ENCODE peak calls at places on chromosome 1, in seven cellular contexts. One of them, this sample, is unnamed.

GRCh38 chr1:184276416-184276815 is 110.4 kb upstream of the C1orf21 start:
- DNase-seq in H9: no peak
- DNase-seq in GM12865: no peak
- DNase-seq in GM04503: no peak
- DNase-seq in NK-92 treated with Interleukin-12 subunit alpha and Interleukin-12 subunit beta, amount 100 ng/mL, for 24 hours: no peak
- DNase-seq in stimulated activated CD4-positive, alpha-beta T cell treated with anti-CD3 and anti-CD28 coated beads, Interleukin-12 subunit alpha, Interleukin-12 subunit beta, amount 100 ng/mL, for 4 hours: no peak
- DNase-seq in NCI-H1048: no peak
- DNase-seq in this sample: no peak

GRCh38 chr1:234062166-234062565 is 157.7 kb downstream of the SLC35F3 start:
- DNase-seq in NK-92 treated with Interleukin-12 subunit alpha and Interleukin-12 subunit beta, amount 100 ng/mL, for 24 hours: no peak
- DNase-seq in NCI-H1048: no peak
- DNase-seq in GM12865: no peak
- DNase-seq in H9: no peak
- DNase-seq in GM04503: no peak
- DNase-seq in stimulated activated CD4-positive, alpha-beta T cell treated with anti-CD3 and anti-CD28 coated beads, Interleukin-12 subunit alpha, Interleukin-12 subunit beta, amount 100 ng/mL, for 4 hours: no peak
- DNase-seq in this sample: no peak

GRCh38 chr1:3717715-3718601 is 34.3 kb upstream of the CCDC27 start:
- DNase-seq in GM12865: peak
- DNase-seq in stimulated activated CD4-positive, alpha-beta T cell treated with anti-CD3 and anti-CD28 coated beads, Interleukin-12 subunit alpha, Interleukin-12 subunit beta, amount 100 ng/mL, for 4 hours: peak
- DNase-seq in GM04503: no peak
- DNase-seq in NCI-H1048: no peak
- DNase-seq in NK-92 treated with Interleukin-12 subunit alpha and Interleukin-12 subunit beta, amount 100 ng/mL, for 24 hours: no peak
- DNase-seq in H9: peak
- DNase-seq in this sample: peak

GRCh38 chr1:119516680-119517079 is 9.7 kb downstream of the HSD3B1 start:
- DNase-seq in NK-92 treated with Interleukin-12 subunit alpha and Interleukin-12 subunit beta, amount 100 ng/mL, for 24 hours: no peak
- DNase-seq in GM04503: no peak
- DNase-seq in H9: peak
- DNase-seq in stimulated activated CD4-positive, alpha-beta T cell treated with anti-CD3 and anti-CD28 coated beads, Interleukin-12 subunit alpha, Interleukin-12 subunit beta, amount 100 ng/mL, for 4 hours: no peak
- DNase-seq in NCI-H1048: no peak
- DNase-seq in GM12865: peak
- DNase-seq in this sample: peak

GRCh38 chr1:243213045-243213787 is 41.9 kb downstream of the CEP170 start:
- DNase-seq in stimulated activated CD4-positive, alpha-beta T cell treated with anti-CD3 and anti-CD28 coated beads, Interleukin-12 subunit alpha, Interleukin-12 subunit beta, amount 100 ng/mL, for 4 hours: no peak
- DNase-seq in NCI-H1048: no peak
- DNase-seq in NK-92 treated with Interleukin-12 subunit alpha and Interleukin-12 subunit beta, amount 100 ng/mL, for 24 hours: no peak
- DNase-seq in H9: no peak
- DNase-seq in GM04503: no peak
- DNase-seq in GM12865: no peak
- DNase-seq in this sample: no peak

GRCh38 chr1:65066379-65066765 is 81.6 kb upstream of the AK4 start:
- DNase-seq in H9: no peak
- DNase-seq in NK-92 treated with Interleukin-12 subunit alpha and Interleukin-12 subunit beta, amount 100 ng/mL, for 24 hours: no peak
- DNase-seq in NCI-H1048: no peak
- DNase-seq in stimulated activated CD4-positive, alpha-beta T cell treated with anti-CD3 and anti-CD28 coated beads, Interleukin-12 subunit alpha, Interleukin-12 subunit beta, amount 100 ng/mL, for 4 hours: no peak
- DNase-seq in GM12865: no peak
- DNase-seq in GM04503: no peak
- DNase-seq in this sample: peak

GRCh38 chr1:178192686-178193085 is 98.8 kb downstream of the RASAL2 start:
- DNase-seq in NK-92 treated with Interleukin-12 subunit alpha and Interleukin-12 subunit beta, amount 100 ng/mL, for 24 hours: no peak
- DNase-seq in stimulated activated CD4-positive, alpha-beta T cell treated with anti-CD3 and anti-CD28 coated beads, Interleukin-12 subunit alpha, Interleukin-12 subunit beta, amount 100 ng/mL, for 4 hours: no peak
- DNase-seq in GM12865: no peak
- DNase-seq in GM04503: peak
- DNase-seq in NCI-H1048: no peak
- DNase-seq in H9: no peak
- DNase-seq in this sample: no peak

GRCh38 chr1:63969461-63969893 is 195.7 kb downstream of the ROR1 start:
- DNase-seq in stimulated activated CD4-positive, alpha-beta T cell treated with anti-CD3 and anti-CD28 coated beads, Interleukin-12 subunit alpha, Interleukin-12 subunit beta, amount 100 ng/mL, for 4 hours: no peak
- DNase-seq in GM12865: no peak
- DNase-seq in GM04503: no peak
- DNase-seq in NCI-H1048: no peak
- DNase-seq in NK-92 treated with Interleukin-12 subunit alpha and Interleukin-12 subunit beta, amount 100 ng/mL, for 24 hours: no peak
- DNase-seq in H9: no peak
- DNase-seq in this sample: no peak

GRCh38 chr1:91783423-91784162 is 102.4 kb downstream of the TGFBR3 start:
- DNase-seq in stimulated activated CD4-positive, alpha-beta T cell treated with anti-CD3 and anti-CD28 coated beads, Interleukin-12 subunit alpha, Interleukin-12 subunit beta, amount 100 ng/mL, for 4 hours: no peak
- DNase-seq in NK-92 treated with Interleukin-12 subunit alpha and Interleukin-12 subunit beta, amount 100 ng/mL, for 24 hours: no peak
- DNase-seq in GM04503: no peak
- DNase-seq in GM12865: no peak
- DNase-seq in H9: no peak
- DNase-seq in NCI-H1048: no peak
- DNase-seq in this sample: no peak

GRCh38 chr1:86382878-86383277 is 13.2 kb downstream of the ODF2L start:
- DNase-seq in GM12865: peak
- DNase-seq in GM04503: no peak
- DNase-seq in NCI-H1048: no peak
- DNase-seq in NK-92 treated with Interleukin-12 subunit alpha and Interleukin-12 subunit beta, amount 100 ng/mL, for 24 hours: no peak
- DNase-seq in stimulated activated CD4-positive, alpha-beta T cell treated with anti-CD3 and anti-CD28 coated beads, Interleukin-12 subunit alpha, Interleukin-12 subunit beta, amount 100 ng/mL, for 4 hours: no peak
- DNase-seq in H9: no peak
- DNase-seq in this sample: no peak

GRCh38 chr1:245160288-245160687 is 5.5 kb downstream of the KIF26B start:
- DNase-seq in NCI-H1048: no peak
- DNase-seq in H9: no peak
- DNase-seq in NK-92 treated with Interleukin-12 subunit alpha and Interleukin-12 subunit beta, amount 100 ng/mL, for 24 hours: no peak
- DNase-seq in GM12865: no peak
- DNase-seq in stimulated activated CD4-positive, alpha-beta T cell treated with anti-CD3 and anti-CD28 coated beads, Interleukin-12 subunit alpha, Interleukin-12 subunit beta, amount 100 ng/mL, for 4 hours: no peak
- DNase-seq in GM04503: no peak
- DNase-seq in this sample: no peak

GRCh38 chr1:12184008-12184681 is 17.4 kb downstream of the TNFRSF1B start:
- DNase-seq in stimulated activated CD4-positive, alpha-beta T cell treated with anti-CD3 and anti-CD28 coated beads, Interleukin-12 subunit alpha, Interleukin-12 subunit beta, amount 100 ng/mL, for 4 hours: no peak
- DNase-seq in GM04503: peak
- DNase-seq in NCI-H1048: no peak
- DNase-seq in GM12865: no peak
- DNase-seq in H9: no peak
- DNase-seq in NK-92 treated with Interleukin-12 subunit alpha and Interleukin-12 subunit beta, amount 100 ng/mL, for 24 hours: no peak
- DNase-seq in this sample: no peak

GRCh38 chr1:9996624-9997582 is at the start of gene RBP7:
- DNase-seq in H9: peak
- DNase-seq in NCI-H1048: no peak
- DNase-seq in GM12865: no peak
- DNase-seq in stimulated activated CD4-positive, alpha-beta T cell treated with anti-CD3 and anti-CD28 coated beads, Interleukin-12 subunit alpha, Interleukin-12 subunit beta, amount 100 ng/mL, for 4 hours: peak
- DNase-seq in GM04503: no peak
- DNase-seq in NK-92 treated with Interleukin-12 subunit alpha and Interleukin-12 subunit beta, amount 100 ng/mL, for 24 hours: no peak
- DNase-seq in this sample: peak

GRCh38 chr1:158329807-158330206 is 1.5 kb downstream of the CD1B start:
- DNase-seq in NK-92 treated with Interleukin-12 subunit alpha and Interleukin-12 subunit beta, amount 100 ng/mL, for 24 hours: no peak
- DNase-seq in GM04503: no peak
- DNase-seq in GM12865: peak
- DNase-seq in H9: no peak
- DNase-seq in stimulated activated CD4-positive, alpha-beta T cell treated with anti-CD3 and anti-CD28 coated beads, Interleukin-12 subunit alpha, Interleukin-12 subunit beta, amount 100 ng/mL, for 4 hours: no peak
- DNase-seq in NCI-H1048: no peak
- DNase-seq in this sample: peak

GRCh38 chr1:65360654-65361053 is 51.3 kb downstream of the DNAJC6 start:
- DNase-seq in H9: no peak
- DNase-seq in NCI-H1048: no peak
- DNase-seq in GM04503: no peak
- DNase-seq in stimulated activated CD4-positive, alpha-beta T cell treated with anti-CD3 and anti-CD28 coated beads, Interleukin-12 subunit alpha, Interleukin-12 subunit beta, amount 100 ng/mL, for 4 hours: no peak
- DNase-seq in NK-92 treated with Interleukin-12 subunit alpha and Interleukin-12 subunit beta, amount 100 ng/mL, for 24 hours: no peak
- DNase-seq in GM12865: no peak
- DNase-seq in this sample: no peak

GRCh38 chr1:197137322-197137721 is 9.1 kb downstream of the ASPM start:
- DNase-seq in NK-92 treated with Interleukin-12 subunit alpha and Interleukin-12 subunit beta, amount 100 ng/mL, for 24 hours: no peak
- DNase-seq in GM04503: no peak
- DNase-seq in stimulated activated CD4-positive, alpha-beta T cell treated with anti-CD3 and anti-CD28 coated beads, Interleukin-12 subunit alpha, Interleukin-12 subunit beta, amount 100 ng/mL, for 4 hours: no peak
- DNase-seq in GM12865: no peak
- DNase-seq in NCI-H1048: no peak
- DNase-seq in H9: no peak
- DNase-seq in this sample: no peak

GRCh38 chr1:224884428-224884827 is 45.0 kb upstream of the DNAH14 start:
- DNase-seq in GM12865: no peak
- DNase-seq in H9: no peak
- DNase-seq in NK-92 treated with Interleukin-12 subunit alpha and Interleukin-12 subunit beta, amount 100 ng/mL, for 24 hours: no peak
- DNase-seq in stimulated activated CD4-positive, alpha-beta T cell treated with anti-CD3 and anti-CD28 coated beads, Interleukin-12 subunit alpha, Interleukin-12 subunit beta, amount 100 ng/mL, for 4 hours: no peak
- DNase-seq in NCI-H1048: no peak
- DNase-seq in GM04503: peak
- DNase-seq in this sample: no peak

GRCh38 chr1:70509996-70510876 is 99.2 kb downstream of the CTH start:
- DNase-seq in H9: no peak
- DNase-seq in NCI-H1048: no peak
- DNase-seq in NK-92 treated with Interleukin-12 subunit alpha and Interleukin-12 subunit beta, amount 100 ng/mL, for 24 hours: no peak
- DNase-seq in GM12865: peak
- DNase-seq in stimulated activated CD4-positive, alpha-beta T cell treated with anti-CD3 and anti-CD28 coated beads, Interleukin-12 subunit alpha, Interleukin-12 subunit beta, amount 100 ng/mL, for 4 hours: no peak
- DNase-seq in GM04503: peak
- DNase-seq in this sample: no peak

GRCh38 chr1:28582248-28582615 is 9.8 kb upstream of the RAB42 start:
- DNase-seq in GM04503: no peak
- DNase-seq in NCI-H1048: no peak
- DNase-seq in NK-92 treated with Interleukin-12 subunit alpha and Interleukin-12 subunit beta, amount 100 ng/mL, for 24 hours: no peak
- DNase-seq in H9: no peak
- DNase-seq in GM12865: no peak
- DNase-seq in stimulated activated CD4-positive, alpha-beta T cell treated with anti-CD3 and anti-CD28 coated beads, Interleukin-12 subunit alpha, Interleukin-12 subunit beta, amount 100 ng/mL, for 4 hours: no peak
- DNase-seq in this sample: no peak

GRCh38 chr1:110425611-110426152 is 18.2 kb upstream of the LAMTOR5 start:
- DNase-seq in NK-92 treated with Interleukin-12 subunit alpha and Interleukin-12 subunit beta, amount 100 ng/mL, for 24 hours: no peak
- DNase-seq in H9: no peak
- DNase-seq in GM04503: no peak
- DNase-seq in stimulated activated CD4-positive, alpha-beta T cell treated with anti-CD3 and anti-CD28 coated beads, Interleukin-12 subunit alpha, Interleukin-12 subunit beta, amount 100 ng/mL, for 4 hours: no peak
- DNase-seq in GM12865: no peak
- DNase-seq in NCI-H1048: no peak
- DNase-seq in this sample: no peak

GRCh38 chr1:89635825-89636815 is 3.2 kb downstream of the LRRC8C start:
- DNase-seq in H9: no peak
- DNase-seq in NK-92 treated with Interleukin-12 subunit alpha and Interleukin-12 subunit beta, amount 100 ng/mL, for 24 hours: no peak
- DNase-seq in stimulated activated CD4-positive, alpha-beta T cell treated with anti-CD3 and anti-CD28 coated beads, Interleukin-12 subunit alpha, Interleukin-12 subunit beta, amount 100 ng/mL, for 4 hours: no peak
- DNase-seq in GM04503: no peak
- DNase-seq in NCI-H1048: no peak
- DNase-seq in GM12865: no peak
- DNase-seq in this sample: no peak

GRCh38 chr1:24450321-24450720 is 34.7 kb downstream of the NIPAL3 start:
- DNase-seq in NK-92 treated with Interleukin-12 subunit alpha and Interleukin-12 subunit beta, amount 100 ng/mL, for 24 hours: no peak
- DNase-seq in stimulated activated CD4-positive, alpha-beta T cell treated with anti-CD3 and anti-CD28 coated beads, Interleukin-12 subunit alpha, Interleukin-12 subunit beta, amount 100 ng/mL, for 4 hours: no peak
- DNase-seq in GM04503: no peak
- DNase-seq in H9: no peak
- DNase-seq in GM12865: no peak
- DNase-seq in NCI-H1048: no peak
- DNase-seq in this sample: no peak

GRCh38 chr1:63773815-63774616 is at the start of gene ROR1:
- DNase-seq in GM12865: peak
- DNase-seq in NK-92 treated with Interleukin-12 subunit alpha and Interleukin-12 subunit beta, amount 100 ng/mL, for 24 hours: no peak
- DNase-seq in GM04503: no peak
- DNase-seq in H9: peak
- DNase-seq in stimulated activated CD4-positive, alpha-beta T cell treated with anti-CD3 and anti-CD28 coated beads, Interleukin-12 subunit alpha, Interleukin-12 subunit beta, amount 100 ng/mL, for 4 hours: peak
- DNase-seq in NCI-H1048: peak
- DNase-seq in this sample: peak

GRCh38 chr1:226097866-226098625 is 35.5 kb downstream of the H3-3A start:
- DNase-seq in H9: no peak
- DNase-seq in NCI-H1048: no peak
- DNase-seq in stimulated activated CD4-positive, alpha-beta T cell treated with anti-CD3 and anti-CD28 coated beads, Interleukin-12 subunit alpha, Interleukin-12 subunit beta, amount 100 ng/mL, for 4 hours: no peak
- DNase-seq in GM12865: no peak
- DNase-seq in GM04503: peak
- DNase-seq in NK-92 treated with Interleukin-12 subunit alpha and Interleukin-12 subunit beta, amount 100 ng/mL, for 24 hours: no peak
- DNase-seq in this sample: no peak

GRCh38 chr1:223725578-223725977 is 13.2 kb downstream of the CAPN2 start:
- DNase-seq in H9: no peak
- DNase-seq in NK-92 treated with Interleukin-12 subunit alpha and Interleukin-12 subunit beta, amount 100 ng/mL, for 24 hours: no peak
- DNase-seq in GM12865: peak
- DNase-seq in stimulated activated CD4-positive, alpha-beta T cell treated with anti-CD3 and anti-CD28 coated beads, Interleukin-12 subunit alpha, Interleukin-12 subunit beta, amount 100 ng/mL, for 4 hours: no peak
- DNase-seq in GM04503: no peak
- DNase-seq in NCI-H1048: no peak
- DNase-seq in this sample: no peak

GRCh38 chr1:37602750-37603694 is 7.3 kb upstream of the GNL2 start:
- DNase-seq in H9: peak
- DNase-seq in NCI-H1048: no peak
- DNase-seq in NK-92 treated with Interleukin-12 subunit alpha and Interleukin-12 subunit beta, amount 100 ng/mL, for 24 hours: no peak
- DNase-seq in stimulated activated CD4-positive, alpha-beta T cell treated with anti-CD3 and anti-CD28 coated beads, Interleukin-12 subunit alpha, Interleukin-12 subunit beta, amount 100 ng/mL, for 4 hours: no peak
- DNase-seq in GM04503: no peak
- DNase-seq in GM12865: peak
- DNase-seq in this sample: peak

GRCh38 chr1:32774950-32775634 is 42.1 kb downstream of the YARS1 start:
- DNase-seq in NK-92 treated with Interleukin-12 subunit alpha and Interleukin-12 subunit beta, amount 100 ng/mL, for 24 hours: no peak
- DNase-seq in stimulated activated CD4-positive, alpha-beta T cell treated with anti-CD3 and anti-CD28 coated beads, Interleukin-12 subunit alpha, Interleukin-12 subunit beta, amount 100 ng/mL, for 4 hours: no peak
- DNase-seq in GM12865: no peak
- DNase-seq in NCI-H1048: no peak
- DNase-seq in H9: no peak
- DNase-seq in GM04503: no peak
- DNase-seq in this sample: no peak

GRCh38 chr1:143497374-143497747 is 474.4 kb downstream of the FAM72C start:
- DNase-seq in NK-92 treated with Interleukin-12 subunit alpha and Interleukin-12 subunit beta, amount 100 ng/mL, for 24 hours: no peak
- DNase-seq in H9: peak
- DNase-seq in GM12865: no peak
- DNase-seq in GM04503: no peak
- DNase-seq in stimulated activated CD4-positive, alpha-beta T cell treated with anti-CD3 and anti-CD28 coated beads, Interleukin-12 subunit alpha, Interleukin-12 subunit beta, amount 100 ng/mL, for 4 hours: no peak
- DNase-seq in NCI-H1048: no peak
- DNase-seq in this sample: no peak

GRCh38 chr1:11714831-11715574 is 20.9 kb upstream of the AGTRAP start:
- DNase-seq in NCI-H1048: no peak
- DNase-seq in stimulated activated CD4-positive, alpha-beta T cell treated with anti-CD3 and anti-CD28 coated beads, Interleukin-12 subunit alpha, Interleukin-12 subunit beta, amount 100 ng/mL, for 4 hours: no peak
- DNase-seq in H9: no peak
- DNase-seq in NK-92 treated with Interleukin-12 subunit alpha and Interleukin-12 subunit beta, amount 100 ng/mL, for 24 hours: no peak
- DNase-seq in GM12865: no peak
- DNase-seq in GM04503: no peak
- DNase-seq in this sample: no peak

GRCh38 chr1:229397762-229398161 is 36.1 kb downstream of the ACTA1 start:
- DNase-seq in GM12865: no peak
- DNase-seq in NK-92 treated with Interleukin-12 subunit alpha and Interleukin-12 subunit beta, amount 100 ng/mL, for 24 hours: no peak
- DNase-seq in stimulated activated CD4-positive, alpha-beta T cell treated with anti-CD3 and anti-CD28 coated beads, Interleukin-12 subunit alpha, Interleukin-12 subunit beta, amount 100 ng/mL, for 4 hours: no peak
- DNase-seq in GM04503: no peak
- DNase-seq in H9: no peak
- DNase-seq in NCI-H1048: no peak
- DNase-seq in this sample: no peak

GRCh38 chr1:162906485-162906884 is 45.5 kb upstream of the CCDC190 start:
- DNase-seq in GM12865: no peak
- DNase-seq in H9: no peak
- DNase-seq in NCI-H1048: no peak
- DNase-seq in NK-92 treated with Interleukin-12 subunit alpha and Interleukin-12 subunit beta, amount 100 ng/mL, for 24 hours: no peak
- DNase-seq in GM04503: no peak
- DNase-seq in stimulated activated CD4-positive, alpha-beta T cell treated with anti-CD3 and anti-CD28 coated beads, Interleukin-12 subunit alpha, Interleukin-12 subunit beta, amount 100 ng/mL, for 4 hours: no peak
- DNase-seq in this sample: no peak

GRCh38 chr1:201748331-201748730 is 80.6 kb upstream of the IPO9 start:
- DNase-seq in NCI-H1048: no peak
- DNase-seq in stimulated activated CD4-positive, alpha-beta T cell treated with anti-CD3 and anti-CD28 coated beads, Interleukin-12 subunit alpha, Interleukin-12 subunit beta, amount 100 ng/mL, for 4 hours: no peak
- DNase-seq in H9: no peak
- DNase-seq in NK-92 treated with Interleukin-12 subunit alpha and Interleukin-12 subunit beta, amount 100 ng/mL, for 24 hours: no peak
- DNase-seq in GM12865: no peak
- DNase-seq in GM04503: peak
- DNase-seq in this sample: no peak

GRCh38 chr1:80509965-80510522 is 1290.7 kb upstream of the ADGRL2 start:
- DNase-seq in stimulated activated CD4-positive, alpha-beta T cell treated with anti-CD3 and anti-CD28 coated beads, Interleukin-12 subunit alpha, Interleukin-12 subunit beta, amount 100 ng/mL, for 4 hours: no peak
- DNase-seq in NCI-H1048: no peak
- DNase-seq in GM12865: no peak
- DNase-seq in NK-92 treated with Interleukin-12 subunit alpha and Interleukin-12 subunit beta, amount 100 ng/mL, for 24 hours: no peak
- DNase-seq in H9: peak
- DNase-seq in GM04503: no peak
- DNase-seq in this sample: peak

GRCh38 chr1:5637171-5637570 is 355.1 kb downstream of the NPHP4 start:
- DNase-seq in GM04503: no peak
- DNase-seq in NK-92 treated with Interleukin-12 subunit alpha and Interleukin-12 subunit beta, amount 100 ng/mL, for 24 hours: no peak
- DNase-seq in NCI-H1048: no peak
- DNase-seq in H9: no peak
- DNase-seq in stimulated activated CD4-positive, alpha-beta T cell treated with anti-CD3 and anti-CD28 coated beads, Interleukin-12 subunit alpha, Interleukin-12 subunit beta, amount 100 ng/mL, for 4 hours: peak
- DNase-seq in GM12865: peak
- DNase-seq in this sample: no peak

GRCh38 chr1:180252638-180253536 is 22.8 kb downstream of the LHX4 start:
- DNase-seq in NK-92 treated with Interleukin-12 subunit alpha and Interleukin-12 subunit beta, amount 100 ng/mL, for 24 hours: peak
- DNase-seq in stimulated activated CD4-positive, alpha-beta T cell treated with anti-CD3 and anti-CD28 coated beads, Interleukin-12 subunit alpha, Interleukin-12 subunit beta, amount 100 ng/mL, for 4 hours: peak
- DNase-seq in H9: peak
- DNase-seq in GM12865: peak
- DNase-seq in NCI-H1048: peak
- DNase-seq in GM04503: no peak
- DNase-seq in this sample: peak

GRCh38 chr1:216902669-216903388 is 179.6 kb upstream of the ESRRG start:
- DNase-seq in H9: no peak
- DNase-seq in NCI-H1048: no peak
- DNase-seq in NK-92 treated with Interleukin-12 subunit alpha and Interleukin-12 subunit beta, amount 100 ng/mL, for 24 hours: no peak
- DNase-seq in GM04503: no peak
- DNase-seq in GM12865: no peak
- DNase-seq in stimulated activated CD4-positive, alpha-beta T cell treated with anti-CD3 and anti-CD28 coated beads, Interleukin-12 subunit alpha, Interleukin-12 subunit beta, amount 100 ng/mL, for 4 hours: no peak
- DNase-seq in this sample: no peak

GRCh38 chr1:196312739-196313138 is 295.5 kb downstream of the KCNT2 start:
- DNase-seq in NK-92 treated with Interleukin-12 subunit alpha and Interleukin-12 subunit beta, amount 100 ng/mL, for 24 hours: no peak
- DNase-seq in H9: no peak
- DNase-seq in stimulated activated CD4-positive, alpha-beta T cell treated with anti-CD3 and anti-CD28 coated beads, Interleukin-12 subunit alpha, Interleukin-12 subunit beta, amount 100 ng/mL, for 4 hours: no peak
- DNase-seq in NCI-H1048: no peak
- DNase-seq in GM12865: no peak
- DNase-seq in GM04503: no peak
- DNase-seq in this sample: no peak

GRCh38 chr1:32201011-32201855 is 838 bp downstream of the CCDC28B start:
- DNase-seq in GM12865: peak
- DNase-seq in NK-92 treated with Interleukin-12 subunit alpha and Interleukin-12 subunit beta, amount 100 ng/mL, for 24 hours: peak
- DNase-seq in NCI-H1048: no peak
- DNase-seq in GM04503: no peak
- DNase-seq in stimulated activated CD4-positive, alpha-beta T cell treated with anti-CD3 and anti-CD28 coated beads, Interleukin-12 subunit alpha, Interleukin-12 subunit beta, amount 100 ng/mL, for 4 hours: peak
- DNase-seq in H9: peak
- DNase-seq in this sample: peak